ENCODE peak calls at places on chromosomes 1 and 21, in eight cellular contexts. One of them, this sample, is unnamed.

GRCh38 chr1:77888429-77889239 is at the start of gene NEXN:
- DNase-seq in lower lobe of right lung: peak
- DNase-seq in H9: peak
- DNase-seq in body of pancreas: peak
- DNase-seq in right atrium auricular region: peak
- DNase-seq in sigmoid colon: peak
- DNase-seq in psoas muscle: peak
- DNase-seq in heart right ventricle: peak
- DNase-seq in this sample: peak

GRCh38 chr1:175129182-175129581 is 61.5 kb downstream of the TNN start:
- DNase-seq in lower lobe of right lung: no peak
- DNase-seq in H9: no peak
- DNase-seq in body of pancreas: no peak
- DNase-seq in right atrium auricular region: peak
- DNase-seq in sigmoid colon: no peak
- DNase-seq in psoas muscle: no peak
- DNase-seq in heart right ventricle: no peak
- DNase-seq in this sample: no peak

GRCh38 chr1:157115429-157115838 is 15.8 kb upstream of the ETV3L start:
- DNase-seq in lower lobe of right lung: no peak
- DNase-seq in H9: peak
- DNase-seq in body of pancreas: no peak
- DNase-seq in right atrium auricular region: no peak
- DNase-seq in sigmoid colon: peak
- DNase-seq in psoas muscle: no peak
- DNase-seq in heart right ventricle: no peak
- DNase-seq in this sample: no peak

GRCh38 chr1:168629466-168629865 is 53.1 kb downstream of the XCL1 start:
- DNase-seq in lower lobe of right lung: no peak
- DNase-seq in H9: no peak
- DNase-seq in body of pancreas: no peak
- DNase-seq in right atrium auricular region: no peak
- DNase-seq in sigmoid colon: no peak
- DNase-seq in psoas muscle: no peak
- DNase-seq in heart right ventricle: no peak
- DNase-seq in this sample: no peak

GRCh38 chr1:72009756-72010441 is 272.4 kb downstream of the NEGR1 start:
- DNase-seq in lower lobe of right lung: no peak
- DNase-seq in H9: no peak
- DNase-seq in body of pancreas: no peak
- DNase-seq in right atrium auricular region: no peak
- DNase-seq in sigmoid colon: no peak
- DNase-seq in psoas muscle: no peak
- DNase-seq in heart right ventricle: no peak
- DNase-seq in this sample: no peak

GRCh38 chr1:109765483-109765815 is 1.7 kb upstream of the EPS8L3 start:
- DNase-seq in lower lobe of right lung: peak
- DNase-seq in H9: no peak
- DNase-seq in body of pancreas: peak
- DNase-seq in right atrium auricular region: no peak
- DNase-seq in sigmoid colon: no peak
- DNase-seq in psoas muscle: peak
- DNase-seq in heart right ventricle: no peak
- DNase-seq in this sample: no peak

GRCh38 chr1:158145173-158145719 is 35.4 kb upstream of the CD1D start:
- DNase-seq in lower lobe of right lung: no peak
- DNase-seq in H9: no peak
- DNase-seq in body of pancreas: peak
- DNase-seq in right atrium auricular region: peak
- DNase-seq in sigmoid colon: no peak
- DNase-seq in psoas muscle: no peak
- DNase-seq in heart right ventricle: peak
- DNase-seq in this sample: no peak

GRCh38 chr1:95006681-95007080 is 66.1 kb downstream of the ALG14 start:
- DNase-seq in lower lobe of right lung: no peak
- DNase-seq in H9: no peak
- DNase-seq in body of pancreas: no peak
- DNase-seq in right atrium auricular region: no peak
- DNase-seq in sigmoid colon: no peak
- DNase-seq in psoas muscle: no peak
- DNase-seq in heart right ventricle: no peak
- DNase-seq in this sample: no peak

GRCh38 chr1:214727274-214727673 is 124.3 kb downstream of the CENPF start:
- DNase-seq in lower lobe of right lung: no peak
- DNase-seq in H9: peak
- DNase-seq in body of pancreas: no peak
- DNase-seq in right atrium auricular region: no peak
- DNase-seq in sigmoid colon: no peak
- DNase-seq in psoas muscle: no peak
- DNase-seq in heart right ventricle: no peak
- DNase-seq in this sample: no peak

GRCh38 chr1:181094813-181095212 is 6.3 kb downstream of the IER5 start:
- DNase-seq in lower lobe of right lung: no peak
- DNase-seq in H9: no peak
- DNase-seq in body of pancreas: no peak
- DNase-seq in right atrium auricular region: no peak
- DNase-seq in sigmoid colon: peak
- DNase-seq in psoas muscle: no peak
- DNase-seq in heart right ventricle: peak
- DNase-seq in this sample: no peak

GRCh38 chr1:203569490-203570318 is 56.9 kb upstream of the ATP2B4 start:
- DNase-seq in lower lobe of right lung: no peak
- DNase-seq in H9: no peak
- DNase-seq in body of pancreas: no peak
- DNase-seq in right atrium auricular region: no peak
- DNase-seq in sigmoid colon: no peak
- DNase-seq in psoas muscle: no peak
- DNase-seq in heart right ventricle: no peak
- DNase-seq in this sample: no peak

GRCh38 chr1:203571661-203572060 is 55.0 kb upstream of the ATP2B4 start:
- DNase-seq in lower lobe of right lung: no peak
- DNase-seq in H9: no peak
- DNase-seq in body of pancreas: no peak
- DNase-seq in right atrium auricular region: no peak
- DNase-seq in sigmoid colon: no peak
- DNase-seq in psoas muscle: no peak
- DNase-seq in heart right ventricle: no peak
- DNase-seq in this sample: no peak

GRCh38 chr1:203570805-203571204 is 55.8 kb upstream of the ATP2B4 start:
- DNase-seq in lower lobe of right lung: no peak
- DNase-seq in H9: no peak
- DNase-seq in body of pancreas: no peak
- DNase-seq in right atrium auricular region: no peak
- DNase-seq in sigmoid colon: no peak
- DNase-seq in psoas muscle: no peak
- DNase-seq in heart right ventricle: no peak
- DNase-seq in this sample: no peak

GRCh38 chr1:203572134-203572625 is 54.5 kb upstream of the ATP2B4 start:
- DNase-seq in lower lobe of right lung: no peak
- DNase-seq in H9: peak
- DNase-seq in body of pancreas: no peak
- DNase-seq in right atrium auricular region: no peak
- DNase-seq in sigmoid colon: no peak
- DNase-seq in psoas muscle: no peak
- DNase-seq in heart right ventricle: no peak
- DNase-seq in this sample: no peak

DNA sequence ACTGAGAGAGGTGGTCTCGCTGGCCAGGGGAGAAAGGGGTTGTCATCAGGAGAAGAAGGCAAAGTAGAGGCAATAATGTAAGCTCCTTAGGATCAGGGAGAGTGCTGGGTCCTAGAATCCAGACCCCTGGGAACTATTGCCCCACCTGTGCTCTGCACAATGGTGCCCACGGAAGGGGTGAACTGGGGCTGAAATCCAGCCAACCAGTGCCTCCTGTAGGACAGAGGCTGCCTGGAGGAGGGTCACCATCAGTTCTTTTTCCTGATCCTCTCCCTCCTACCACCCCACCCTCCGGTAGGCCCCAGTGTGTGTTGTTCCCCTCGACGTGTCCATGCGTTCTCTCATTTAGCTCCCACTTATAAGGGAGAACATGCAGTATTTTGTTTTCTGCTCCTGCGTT is 52.9 kb upstream of the ATP2B4 start:
- DNase-seq in lower lobe of right lung: no peak
- DNase-seq in H9: peak
- DNase-seq in body of pancreas: no peak
- DNase-seq in right atrium auricular region: no peak
- DNase-seq in sigmoid colon: no peak
- DNase-seq in psoas muscle: no peak
- DNase-seq in heart right ventricle: no peak
- DNase-seq in this sample: no peak
- TF ChIP-seq CTCF in lower lobe of right lung: no peak
- TF ChIP-seq CTCF in H9: peak
- TF ChIP-seq CTCF in body of pancreas: no peak
- TF ChIP-seq CTCF in right atrium auricular region: no peak
- TF ChIP-seq CTCF in sigmoid colon: no peak
- TF ChIP-seq CTCF in psoas muscle: no peak
- TF ChIP-seq CTCF in heart right ventricle: no peak
- TF ChIP-seq CTCF in this sample: no peak

GRCh38 chr1:924619-925323 is 1.0 kb downstream of the SAMD11 start:
- DNase-seq in lower lobe of right lung: no peak
- DNase-seq in H9: peak
- DNase-seq in body of pancreas: peak
- DNase-seq in right atrium auricular region: no peak
- DNase-seq in sigmoid colon: no peak
- DNase-seq in psoas muscle: no peak
- DNase-seq in heart right ventricle: no peak
- DNase-seq in this sample: no peak
- TF ChIP-seq CTCF in lower lobe of right lung: no peak
- TF ChIP-seq CTCF in H9: no peak
- TF ChIP-seq CTCF in body of pancreas: no peak
- TF ChIP-seq CTCF in right atrium auricular region: no peak
- TF ChIP-seq CTCF in sigmoid colon: no peak
- TF ChIP-seq CTCF in psoas muscle: no peak
- TF ChIP-seq CTCF in heart right ventricle: no peak
- TF ChIP-seq CTCF in this sample: no peak

GRCh38 chr21:45217010-45217409 is 70.7 kb downstream of the POFUT2 start:
- DNase-seq in lower lobe of right lung: no peak
- DNase-seq in H9: no peak
- DNase-seq in body of pancreas: no peak
- DNase-seq in right atrium auricular region: no peak
- DNase-seq in sigmoid colon: no peak
- DNase-seq in psoas muscle: no peak
- DNase-seq in heart right ventricle: no peak
- DNase-seq in this sample: no peak

GRCh38 chr21:45222001-45222400 is 65.7 kb downstream of the POFUT2 start:
- DNase-seq in lower lobe of right lung: no peak
- DNase-seq in H9: no peak
- DNase-seq in body of pancreas: no peak
- DNase-seq in right atrium auricular region: no peak
- DNase-seq in sigmoid colon: no peak
- DNase-seq in psoas muscle: no peak
- DNase-seq in heart right ventricle: no peak
- DNase-seq in this sample: no peak

GRCh38 chr21:45220714-45221113 is 67.0 kb downstream of the POFUT2 start:
- DNase-seq in lower lobe of right lung: no peak
- DNase-seq in H9: no peak
- DNase-seq in body of pancreas: no peak
- DNase-seq in right atrium auricular region: no peak
- DNase-seq in sigmoid colon: no peak
- DNase-seq in psoas muscle: no peak
- DNase-seq in heart right ventricle: no peak
- DNase-seq in this sample: no peak

GRCh38 chr21:45220106-45220505 is 67.6 kb downstream of the POFUT2 start:
- DNase-seq in lower lobe of right lung: no peak
- DNase-seq in H9: no peak
- DNase-seq in body of pancreas: peak
- DNase-seq in right atrium auricular region: no peak
- DNase-seq in sigmoid colon: no peak
- DNase-seq in psoas muscle: peak
- DNase-seq in heart right ventricle: no peak
- DNase-seq in this sample: no peak

GRCh38 chr21:45219517-45219916 is 68.2 kb downstream of the POFUT2 start:
- DNase-seq in lower lobe of right lung: no peak
- DNase-seq in H9: no peak
- DNase-seq in body of pancreas: no peak
- DNase-seq in right atrium auricular region: no peak
- DNase-seq in sigmoid colon: no peak
- DNase-seq in psoas muscle: no peak
- DNase-seq in heart right ventricle: no peak
- DNase-seq in this sample: no peak
- TF ChIP-seq CTCF in lower lobe of right lung: no peak
- TF ChIP-seq CTCF in H9: no peak
- TF ChIP-seq CTCF in body of pancreas: no peak
- TF ChIP-seq CTCF in right atrium auricular region: no peak
- TF ChIP-seq CTCF in sigmoid colon: no peak
- TF ChIP-seq CTCF in psoas muscle: no peak
- TF ChIP-seq CTCF in heart right ventricle: no peak
- TF ChIP-seq CTCF in this sample: no peak

GRCh38 chr1:186903374-186904129 is 74.8 kb downstream of the PLA2G4A start:
- DNase-seq in lower lobe of right lung: no peak
- DNase-seq in H9: no peak
- DNase-seq in body of pancreas: no peak
- DNase-seq in right atrium auricular region: no peak
- DNase-seq in sigmoid colon: no peak
- DNase-seq in psoas muscle: no peak
- DNase-seq in heart right ventricle: no peak
- DNase-seq in this sample: no peak
- TF ChIP-seq CTCF in lower lobe of right lung: no peak
- TF ChIP-seq CTCF in H9: no peak
- TF ChIP-seq CTCF in body of pancreas: no peak
- TF ChIP-seq CTCF in right atrium auricular region: no peak
- TF ChIP-seq CTCF in sigmoid colon: no peak
- TF ChIP-seq CTCF in psoas muscle: no peak
- TF ChIP-seq CTCF in heart right ventricle: no peak
- TF ChIP-seq CTCF in this sample: no peak

DNA sequence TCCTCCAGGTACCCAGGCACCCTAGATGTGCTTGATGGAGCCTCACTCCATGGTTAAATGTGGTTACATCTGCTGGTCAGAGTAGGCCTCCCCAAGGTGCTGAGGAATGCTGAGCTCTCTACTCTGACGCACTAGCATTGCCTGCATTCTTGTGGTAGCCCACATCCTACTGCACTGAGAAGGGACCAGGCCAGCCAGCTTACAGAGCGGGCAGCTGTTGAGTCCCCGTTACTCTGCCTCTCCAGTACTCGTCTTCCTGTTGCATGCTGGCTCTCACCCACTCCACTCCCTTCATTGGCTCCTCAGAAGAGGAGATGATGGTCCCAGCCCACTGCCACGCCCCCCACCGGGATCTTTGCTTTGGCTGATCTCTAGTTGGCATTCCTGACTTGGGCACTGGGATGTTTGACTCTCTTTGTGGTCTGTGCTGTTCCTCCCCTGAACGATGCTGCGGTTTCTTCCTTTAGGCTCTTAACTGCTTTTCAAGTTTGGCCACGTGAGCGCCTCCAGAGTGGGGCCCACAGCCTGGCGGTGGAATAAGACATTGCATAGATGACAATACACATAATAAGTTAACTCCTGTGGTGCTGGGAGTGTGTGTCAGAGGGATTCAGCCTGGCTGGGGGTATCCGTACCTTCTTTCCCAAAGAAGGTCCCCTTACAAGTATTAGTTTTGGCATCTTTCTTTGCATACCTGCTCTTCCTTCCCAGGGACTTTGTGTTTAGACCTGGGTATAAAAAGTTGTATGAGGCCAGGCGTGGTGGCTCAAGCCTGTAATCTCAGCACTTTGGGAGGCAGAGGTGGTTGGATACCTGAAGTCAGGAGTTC is 18.6 kb downstream of the AZIN2 start:
- DNase-seq in lower lobe of right lung: peak
- DNase-seq in H9: peak
- DNase-seq in body of pancreas: peak
- DNase-seq in right atrium auricular region: no peak
- DNase-seq in sigmoid colon: no peak
- DNase-seq in psoas muscle: no peak
- DNase-seq in heart right ventricle: peak
- DNase-seq in this sample: no peak
- TF ChIP-seq CTCF in lower lobe of right lung: peak
- TF ChIP-seq CTCF in H9: peak
- TF ChIP-seq CTCF in body of pancreas: no peak
- TF ChIP-seq CTCF in right atrium auricular region: no peak
- TF ChIP-seq CTCF in sigmoid colon: no peak
- TF ChIP-seq CTCF in psoas muscle: no peak
- TF ChIP-seq CTCF in heart right ventricle: no peak
- TF ChIP-seq CTCF in this sample: no peak

GRCh38 chr1:161201828-161202712 is at the start of gene NDUFS2:
- DNase-seq in lower lobe of right lung: peak
- DNase-seq in H9: peak
- DNase-seq in body of pancreas: peak
- DNase-seq in right atrium auricular region: peak
- DNase-seq in sigmoid colon: peak
- DNase-seq in psoas muscle: peak
- DNase-seq in heart right ventricle: peak
- DNase-seq in this sample: peak
- TF ChIP-seq CTCF in lower lobe of right lung: no peak
- TF ChIP-seq CTCF in H9: peak
- TF ChIP-seq CTCF in body of pancreas: no peak
- TF ChIP-seq CTCF in right atrium auricular region: no peak
- TF ChIP-seq CTCF in sigmoid colon: no peak
- TF ChIP-seq CTCF in psoas muscle: no peak
- TF ChIP-seq CTCF in heart right ventricle: no peak
- TF ChIP-seq CTCF in this sample: peak

This sample was measured in GM10248.